ENCODE peak calls at places on chromosomes 11 and 22, in four cellular contexts. A is HEK293T, Y is HepG2, D is K562. U is an unnamed sample.

GRCh38 chr11:124874571-124875255 is 9.5 kb downstream of the ROBO3 start:
- DNase-seq in A (no peak), Y (no peak), D (no peak), U (no peak)

GRCh38 chr11:134071766-134072403 is 3.0 kb downstream of the JAM3 start:
- DNase-seq in A (no peak), Y (no peak), D (no peak), U (no peak)

GRCh38 chr22:42434283-42434682 is 2.1 kb upstream of the NFAM1 start:
- DNase-seq in A (no peak), Y (no peak), D (no peak), U (no peak)

GRCh38 chr11:30346068-30346688 is 23.3 kb downstream of the ARL14EP start:
- DNase-seq in A (peak), Y (peak), D (peak), U (no peak)

GRCh38 chr11:63939351-63939920 is 634 bp downstream of the NAA40 start:
- DNase-seq in A (no peak), Y (no peak), D (no peak), U (no peak)

GRCh38 chr11:77661670-77662069 is 24.1 kb upstream of the CLNS1A start:
- DNase-seq in A (no peak), Y (no peak), D (no peak), U (no peak)

GRCh38 chr11:75352417-75353206 is 1.2 kb upstream of the ARRB1 start:
- DNase-seq in A (no peak), Y (no peak), D (no peak), U (no peak)

GRCh38 chr11:83172551-83172950 is 15.6 kb downstream of the PCF11 start:
- DNase-seq in A (no peak), Y (no peak), D (no peak), U (no peak)

DNA sequence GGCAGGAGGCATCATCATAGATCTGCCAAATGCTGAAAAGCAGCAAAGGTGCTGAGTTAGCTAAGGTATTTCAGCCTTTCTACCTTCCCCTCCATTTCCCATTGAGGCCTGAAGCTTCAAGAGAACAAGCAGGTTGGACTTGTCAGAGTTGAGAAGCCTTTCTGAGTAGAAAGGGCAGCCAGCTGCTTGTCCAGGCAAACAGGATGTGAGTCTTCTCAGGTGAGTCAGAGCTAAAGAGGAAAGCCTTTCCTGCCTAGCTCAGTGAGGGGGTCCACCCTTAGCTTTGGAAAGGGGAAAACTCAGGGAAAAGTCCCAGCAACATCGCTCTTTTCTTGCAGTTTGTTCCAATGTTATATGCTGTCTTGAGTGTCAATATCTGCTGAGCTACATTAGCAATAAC is 13.2 kb upstream of the MPZL2 start:
- DNase-seq in A (no peak), Y (peak), D (no peak), U (no peak)
- TF ChIP-seq FOXK2 in A (no peak), Y (no peak), D (no peak), U (no peak)

DNA sequence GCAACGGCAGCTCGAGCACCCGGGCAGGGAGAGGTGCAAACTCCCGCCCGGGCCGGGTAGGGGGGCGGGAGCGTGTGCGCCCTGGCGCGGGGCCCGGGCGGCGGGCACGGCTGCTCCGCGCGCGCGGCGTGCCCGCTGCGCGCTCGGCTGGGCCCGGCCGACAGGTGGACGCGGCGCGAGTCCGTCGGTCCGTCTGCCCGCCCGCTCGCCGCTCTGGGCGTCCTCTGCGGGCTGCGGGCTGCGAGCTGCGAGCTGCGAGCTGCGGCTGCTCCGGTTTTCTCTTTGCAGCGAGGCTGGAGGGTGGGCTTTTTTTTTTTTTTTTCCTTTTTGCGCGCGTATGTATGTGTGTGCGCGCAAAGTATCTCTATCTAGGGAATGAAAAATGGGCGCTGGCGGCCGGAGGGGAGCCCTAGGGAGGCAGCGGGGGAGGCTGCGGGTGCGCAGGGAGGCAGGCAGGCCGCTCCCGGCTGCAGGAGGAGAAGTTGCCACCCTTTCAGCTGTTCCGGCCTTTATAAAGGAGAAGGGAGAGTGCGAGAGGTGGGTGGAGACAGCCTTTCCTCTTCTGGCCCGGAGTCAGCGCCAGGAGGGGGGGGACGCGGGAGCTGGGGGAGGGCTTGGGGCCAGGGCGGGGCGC is at the start of gene PDGFB:
- DNase-seq in A (peak), Y (no peak), D (peak), U (no peak)
- TF ChIP-seq FOXK2 in A (no peak), Y (no peak), D (no peak), U (no peak)

GRCh38 chr22:38338772-38339379 is 21.6 kb upstream of the CSNK1E start:
- DNase-seq in A (no peak), Y (no peak), D (no peak), U (no peak)
- TF ChIP-seq FOXK2 in A (no peak), Y (no peak), D (no peak), U (no peak)

DNA sequence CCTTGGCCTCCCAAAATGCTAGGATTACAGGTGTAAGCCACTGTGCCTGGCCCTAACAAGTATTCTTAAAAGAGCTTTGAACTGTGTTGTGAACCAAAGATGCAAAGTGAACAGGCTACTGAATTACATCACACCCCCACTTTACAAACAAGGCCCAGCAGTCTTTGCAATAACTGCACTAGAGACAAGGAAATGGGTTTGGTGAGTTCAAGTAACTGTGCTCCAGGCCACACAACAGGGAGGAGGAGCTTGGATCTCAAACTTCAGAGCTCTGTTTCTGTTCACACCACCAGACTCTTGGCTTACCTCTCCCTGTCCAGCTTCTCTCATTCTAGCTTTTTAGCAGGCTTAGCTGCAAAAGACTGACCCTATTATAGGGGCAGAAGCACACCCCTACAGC is 30.4 kb upstream of the RASL10A start:
- DNase-seq in A (no peak), Y (no peak), D (no peak), U (no peak)
- TF ChIP-seq FOXK2 in A (no peak), Y (no peak), D (no peak), U (no peak)

DNA sequence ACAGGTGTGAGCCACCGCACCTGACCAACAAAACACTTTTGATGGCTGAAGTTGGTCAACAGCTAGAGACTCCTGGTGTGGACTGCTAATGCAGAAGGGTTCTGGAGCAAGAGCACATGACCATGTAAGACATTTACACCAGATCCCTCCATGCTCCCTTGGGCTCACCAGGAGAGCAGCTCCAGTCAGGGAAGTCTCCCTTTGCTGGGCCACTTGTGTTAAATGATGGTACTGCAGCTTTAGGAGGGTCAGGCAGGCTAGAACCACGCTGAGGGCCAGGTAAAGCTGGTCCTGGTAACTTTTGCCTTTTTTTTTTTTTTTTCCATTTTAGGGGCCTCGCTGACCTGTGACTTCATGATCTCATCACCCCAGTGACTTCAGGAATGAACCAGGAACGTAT is 146.4 kb downstream of the FBXO7 start:
- DNase-seq in A (peak), Y (peak), D (no peak), U (no peak)
- TF ChIP-seq FOXK2 in A (no peak), Y (no peak), D (no peak), U (no peak)

GRCh38 chr11:10607462-10607861 is 39.0 kb upstream of the LYVE1 start:
- DNase-seq in A (no peak), Y (no peak), D (no peak), U (no peak)

GRCh38 chr11:10606536-10607208 is 38.2 kb upstream of the LYVE1 start:
- DNase-seq in A (no peak), Y (no peak), D (no peak), U (peak)

GRCh38 chr11:10604340-10604748 is 35.9 kb upstream of the LYVE1 start:
- DNase-seq in A (no peak), Y (peak), D (no peak), U (no peak)

GRCh38 chr11:10603721-10604297 is 35.3 kb upstream of the LYVE1 start:
- DNase-seq in A (no peak), Y (no peak), D (no peak), U (no peak)

GRCh38 chr11:10605941-10606381 is 37.5 kb upstream of the LYVE1 start:
- DNase-seq in A (peak), Y (peak), D (no peak), U (no peak)
- TF ChIP-seq FOXK2 in A (no peak), Y (no peak), D (no peak), U (no peak)

GRCh38 chr22:19808873-19809478 is 45.7 kb downstream of the GNB1L start:
- DNase-seq in A (no peak), Y (no peak), D (no peak), U (no peak)
- TF ChIP-seq FOXK2 in A (no peak), Y (no peak), D (no peak), U (no peak)

GRCh38 chr22:17638432-17639237 is at the start of gene BCL2L13:
- DNase-seq in A (peak), Y (peak), D (peak), U (peak)

GRCh38 chr22:17634696-17635095 is 3.9 kb upstream of the BCL2L13 start:
- DNase-seq in A (no peak), Y (no peak), D (no peak), U (no peak)

GRCh38 chr22:17637490-17638181 is 921 bp upstream of the BCL2L13 start:
- DNase-seq in A (no peak), Y (no peak), D (no peak), U (no peak)

GRCh38 chr22:17633998-17634323 is 4.6 kb upstream of the BCL2L13 start:
- DNase-seq in A (no peak), Y (no peak), D (no peak), U (no peak)

DNA sequence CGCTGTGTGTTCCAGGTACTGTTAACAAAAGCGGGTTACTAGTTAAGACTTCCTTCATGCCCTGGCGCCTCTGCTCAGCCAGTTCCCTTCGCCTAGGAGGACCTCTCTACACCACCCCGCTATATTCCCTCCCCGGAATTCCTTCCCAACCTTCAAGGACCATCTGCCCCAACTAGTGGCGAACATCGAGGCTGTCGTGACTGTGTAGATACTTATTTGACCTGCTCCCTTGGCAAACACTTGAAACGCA is 450 bp upstream of the BCL2L13 start:
- DNase-seq in A (peak), Y (no peak), D (no peak), U (no peak)
- TF ChIP-seq FOXK2 in A (no peak), Y (no peak), D (no peak), U (no peak)

DNA sequence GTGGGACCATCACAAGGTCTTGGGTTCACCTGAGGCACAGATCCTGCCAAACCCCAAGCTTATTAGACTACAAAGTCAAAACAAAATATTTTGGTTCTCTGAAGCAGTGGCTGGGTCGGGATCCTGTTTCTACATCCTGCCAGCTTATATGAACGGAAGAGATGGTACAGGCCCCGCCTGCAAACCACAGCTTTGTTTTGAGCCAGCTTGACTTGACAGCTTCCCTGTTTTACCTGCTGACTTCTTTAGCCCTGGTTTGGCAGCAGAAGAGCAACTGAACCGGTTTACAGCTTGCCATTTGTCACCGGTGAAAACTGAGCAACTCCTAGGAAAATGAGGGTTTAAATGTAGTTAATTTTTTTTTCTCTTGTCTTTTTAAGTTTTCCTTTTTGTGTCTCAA is 11.4 kb downstream of the PACS1 start:
- DNase-seq in A (no peak), Y (no peak), D (no peak), U (no peak)
- TF ChIP-seq FOXK2 in A (no peak), Y (no peak), D (no peak), U (no peak)

U was measured in GM12878.